ENCODE peak calls at places on chromosomes 7 and 10, in ten cellular contexts. R is A673, T is A549, S is cardiac muscle cell, V is GM23338, N is brain microvascular endothelial cell, M is IMR-90, X is PC-9, Y is fibroblast of lung, O is lower leg skin. H is an unnamed sample.

GRCh38 chr7:128937647-128938523 is at the start of gene IRF5:
- DNase-seq in R (no peak), T (peak; percentile 63), S (no peak), V (peak; percentile 67), N (no peak), M (no peak), X (peak; percentile 75), Y (no peak), O (no peak), H (no peak)

GRCh38 chr7:144127714-144128334 is 4.8 kb downstream of the OR2A14 start:
- DNase-seq in R (peak; percentile 85), T (peak; percentile 85), S (peak; percentile 91), V (peak; percentile 96), N (peak; percentile 85), M (peak; percentile 67), X (peak; percentile 85), Y (peak; percentile 57), O (peak; percentile 80), H (peak; percentile 89)

GRCh38 chr10:101969496-101969895 is 86.5 kb downstream of the ARMH3 start:
- DNase-seq in R (no peak), T (no peak), S (no peak), V (no peak), N (no peak), M (no peak), X (no peak), Y (no peak), O (no peak), H (no peak)

GRCh38 chr10:77045046-77045445 is 592.6 kb downstream of the KCNMA1 start:
- DNase-seq in R (peak; percentile 28), T (no peak), S (no peak), V (no peak), N (no peak), M (no peak), X (no peak), Y (no peak), O (no peak), H (no peak)

GRCh38 chr7:19392246-19392645 is 247.0 kb upstream of the FERD3L start:
- DNase-seq in R (no peak), T (no peak), S (no peak), V (no peak), N (peak; percentile 83), M (peak; percentile 91), X (no peak), Y (peak; percentile 90), O (no peak), H (peak; percentile 24)

GRCh38 chr7:142892941-142893340 is 7.4 kb upstream of the TRPV6 start:
- DNase-seq in R (no peak), T (no peak), S (no peak), V (no peak), N (no peak), M (no peak), X (no peak), Y (no peak), O (no peak), H (no peak)

GRCh38 chr7:79528421-79528820 is 75.0 kb upstream of the MAGI2 start:
- DNase-seq in R (no peak), T (no peak), S (no peak), V (peak; percentile 17), N (no peak), M (no peak), X (peak; percentile 35), Y (peak; percentile 22), O (no peak), H (no peak)

GRCh38 chr7:27277628-27278027 is 35.0 kb downstream of the EVX1 start:
- DNase-seq in R (no peak), T (peak; percentile 77), S (peak; percentile 11), V (peak; percentile 25), N (peak; percentile 60), M (peak; percentile 1), X (peak; percentile 53), Y (no peak), O (no peak), H (peak; percentile 5)

GRCh38 chr7:111089822-111090426 is 1.0 kb upstream of the LRRN3 start:
- DNase-seq in R (peak; percentile 58), T (peak; percentile 55), S (peak; percentile 72), V (peak; percentile 78), N (peak; percentile 13), M (peak; percentile 64), X (no peak), Y (peak; percentile 44), O (no peak), H (peak; percentile 74)

GRCh38 chr7:132097550-132098134 is 478.6 kb downstream of the PLXNA4 start:
- DNase-seq in R (no peak), T (no peak), S (no peak), V (no peak), N (no peak), M (no peak), X (no peak), Y (no peak), O (no peak), H (no peak)

GRCh38 chr7:99201027-99201426 is 6.9 kb downstream of the KPNA7 start:
- DNase-seq in R (no peak), T (peak; percentile 81), S (peak; percentile 60), V (no peak), N (peak; percentile 83), M (peak; percentile 93), X (peak; percentile 77), Y (peak; percentile 92), O (no peak), H (peak; percentile 61)
- H3K4me3 ChIP-seq in R (no peak overlapping the region), T (no peak overlapping the region), S (no peak overlapping the region), V (no peak overlapping the region), N (no peak overlapping the region), M (no peak overlapping the region), X (no peak overlapping the region), Y (no peak overlapping the region), O (no peak overlapping the region), H (no peak overlapping the region)

DNA sequence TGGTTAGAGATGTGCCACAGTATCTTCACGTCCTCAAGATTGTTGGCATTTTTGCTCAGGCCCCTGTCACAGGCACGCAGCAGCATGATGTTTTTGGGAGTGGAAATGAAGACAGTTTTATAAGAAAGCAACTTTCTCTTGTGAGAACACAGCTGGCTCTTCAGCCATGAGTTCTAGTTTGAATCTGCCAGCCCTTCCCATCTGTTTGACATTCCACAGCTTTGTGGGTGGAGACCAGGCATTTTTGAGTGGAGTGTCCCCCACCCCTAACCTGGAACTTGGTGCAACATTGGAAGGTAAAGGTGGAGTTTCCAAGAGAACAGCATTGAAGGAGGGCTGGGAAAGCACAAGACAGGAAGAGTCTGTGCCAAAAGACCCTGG is 253.1 kb upstream of the IGFBP3 start:
- DNase-seq in R (no peak), T (no peak), S (no peak), V (no peak), N (no peak), M (no peak), X (no peak), Y (no peak), O (no peak), H (no peak)
- H3K4me3 ChIP-seq in R (no peak overlapping the region), T (no peak overlapping the region), S (no peak overlapping the region), V (no peak overlapping the region), N (no peak overlapping the region), M (no peak overlapping the region), X (no peak overlapping the region), Y (no peak overlapping the region), O (no peak overlapping the region), H (no peak overlapping the region)

GRCh38 chr10:63494951-63495350 is 26.2 kb upstream of the REEP3 start:
- DNase-seq in R (no peak), T (no peak), S (no peak), V (peak; percentile 59), N (no peak), M (no peak), X (no peak), Y (no peak), O (no peak), H (no peak)

GRCh38 chr10:63492788-63493403 is 27.1 kb upstream of the JMJD1C start:
- DNase-seq in R (no peak), T (no peak), S (no peak), V (no peak), N (no peak), M (no peak), X (no peak), Y (no peak), O (no peak), H (no peak)

GRCh38 chr10:63487990-63488389 is 22.2 kb upstream of the JMJD1C start:
- DNase-seq in R (no peak), T (no peak), S (no peak), V (no peak), N (no peak), M (no peak), X (no peak), Y (no peak), O (no peak), H (no peak)

GRCh38 chr10:63489838-63490237 is 24.1 kb upstream of the JMJD1C start:
- DNase-seq in R (no peak), T (no peak), S (no peak), V (no peak), N (no peak), M (no peak), X (no peak), Y (no peak), O (no peak), H (no peak)

GRCh38 chr10:63491558-63492316 is 26.0 kb upstream of the JMJD1C start:
- DNase-seq in R (peak; percentile 90), T (no peak), S (peak; percentile 97), V (peak; percentile 24), N (peak; percentile 66), M (peak; percentile 74), X (peak; percentile 19), Y (peak; percentile 63), O (peak; percentile 37), H (peak; percentile 96)
- H3K4me3 ChIP-seq in R (peak overlapping the region; percentile 28), T (no peak overlapping the region), S (no peak overlapping the region), V (no peak overlapping the region), N (no peak overlapping the region), M (no peak overlapping the region), X (no peak overlapping the region), Y (no peak overlapping the region), O (no peak overlapping the region), H (peak overlapping the region; percentile 39)

GRCh38 chr10:44977287-44978212 is 1.1 kb downstream of the DEPP1 start:
- DNase-seq in R (no peak), T (no peak), S (no peak), V (no peak), N (no peak), M (no peak), X (no peak), Y (no peak), O (no peak), H (peak; percentile 24)
- H3K4me3 ChIP-seq in R (peak overlapping the region; percentile 18), T (no peak overlapping the region), S (peak overlapping the region; percentile 26), V (no peak overlapping the region), N (no peak overlapping the region), M (peak overlapping the region; percentile 55), X (peak overlapping the region; percentile 61), Y (peak overlapping the region; percentile 43), O (peak overlapping the region; percentile 30), H (peak overlapping the region; percentile 62)

DNA sequence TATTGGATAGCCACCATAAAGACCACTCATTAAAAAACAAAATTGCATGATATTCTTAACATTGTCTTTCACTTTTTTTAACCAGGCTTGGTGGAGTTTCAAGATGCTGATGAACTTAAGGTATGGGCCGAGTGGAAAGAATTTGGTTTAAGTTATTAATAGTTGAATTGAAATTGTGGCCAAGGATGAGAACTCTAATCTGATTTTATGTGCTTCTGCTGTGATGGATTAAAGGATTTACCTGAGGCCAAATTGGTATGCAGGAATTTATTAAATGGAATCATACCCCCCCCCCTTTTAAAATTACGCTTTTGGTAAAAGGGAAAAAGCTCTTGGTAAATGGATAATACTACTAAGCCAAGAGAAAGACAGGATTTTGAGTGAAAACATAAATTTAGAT is 33.8 kb upstream of the TOMM7 start:
- DNase-seq in R (no peak), T (no peak), S (no peak), V (no peak), N (no peak), M (no peak), X (no peak), Y (peak; percentile 34), O (no peak), H (no peak)
- H3K4me3 ChIP-seq in R (peak overlapping the region; percentile 75), T (peak overlapping the region; percentile 89), S (no peak overlapping the region), V (peak overlapping the region; percentile 89), N (no peak overlapping the region), M (no peak overlapping the region), X (peak overlapping the region; percentile 81), Y (peak overlapping the region; percentile 52), O (no peak overlapping the region), H (peak overlapping the region; percentile 79)